ENCODE peak calls at places on chromosome 2, in ten cellular contexts. T is AG09309, O is foreskin fibroblast, U is Peyer's patch, J is astrocyte of the spinal cord, F is bronchial epithelial cell, A is progenitor cell of endocrine pancreas, B is adrenal gland, P is hepatocyte, V is lower lobe of right lung. D is an unnamed sample.

GRCh38 chr2:40512246-40512645 is 60.4 kb upstream of the SLC8A1 start:
- DNase-seq in T (no peak), O (no peak), U (no peak), J (no peak), F (no peak), A (no peak), B (no peak), P (no peak), V (no peak), D (no peak)

GRCh38 chr2:43032248-43032893 is 194.0 kb downstream of the ZFP36L2 start:
- DNase-seq in T (no peak), O (no peak), U (no peak), J (no peak), F (peak), A (no peak), B (peak), P (peak), V (no peak), D (no peak)

GRCh38 chr2:44118257-44118656 is 50.4 kb upstream of the PPM1B start:
- DNase-seq in T (no peak), O (peak), U (no peak), J (no peak), F (no peak), A (no peak), B (no peak), P (no peak), V (no peak), D (no peak)

GRCh38 chr2:186135697-186136096 is 350.4 kb upstream of the ZC3H15 start:
- DNase-seq in T (peak), O (no peak), U (no peak), J (peak), F (peak), A (no peak), B (no peak), P (no peak), V (no peak), D (no peak)

GRCh38 chr2:182826051-182826450 is 40.4 kb downstream of the FRZB start:
- DNase-seq in T (no peak), O (no peak), U (no peak), J (no peak), F (no peak), A (no peak), B (no peak), P (no peak), V (no peak), D (no peak)

GRCh38 chr2:96762529-96763253 is 2.0 kb downstream of the CNNM4 start:
- DNase-seq in T (no peak), O (no peak), U (no peak), J (peak), F (peak), A (no peak), B (no peak), P (no peak), V (no peak), D (no peak)

GRCh38 chr2:78682781-78683180 is 342.7 kb upstream of the REG3G start:
- DNase-seq in T (no peak), O (no peak), U (no peak), J (no peak), F (no peak), A (no peak), B (no peak), P (no peak), V (no peak), D (no peak)

GRCh38 chr2:24015562-24016375 is 5.9 kb downstream of the MFSD2B start:
- DNase-seq in T (peak), O (peak), U (no peak), J (peak), F (peak), A (no peak), B (no peak), P (peak), V (no peak), D (no peak)

GRCh38 chr2:172561270-172561669 is 5.4 kb downstream of the PDK1 start:
- DNase-seq in T (no peak), O (no peak), U (no peak), J (no peak), F (no peak), A (no peak), B (no peak), P (no peak), V (no peak), D (no peak)

DNA sequence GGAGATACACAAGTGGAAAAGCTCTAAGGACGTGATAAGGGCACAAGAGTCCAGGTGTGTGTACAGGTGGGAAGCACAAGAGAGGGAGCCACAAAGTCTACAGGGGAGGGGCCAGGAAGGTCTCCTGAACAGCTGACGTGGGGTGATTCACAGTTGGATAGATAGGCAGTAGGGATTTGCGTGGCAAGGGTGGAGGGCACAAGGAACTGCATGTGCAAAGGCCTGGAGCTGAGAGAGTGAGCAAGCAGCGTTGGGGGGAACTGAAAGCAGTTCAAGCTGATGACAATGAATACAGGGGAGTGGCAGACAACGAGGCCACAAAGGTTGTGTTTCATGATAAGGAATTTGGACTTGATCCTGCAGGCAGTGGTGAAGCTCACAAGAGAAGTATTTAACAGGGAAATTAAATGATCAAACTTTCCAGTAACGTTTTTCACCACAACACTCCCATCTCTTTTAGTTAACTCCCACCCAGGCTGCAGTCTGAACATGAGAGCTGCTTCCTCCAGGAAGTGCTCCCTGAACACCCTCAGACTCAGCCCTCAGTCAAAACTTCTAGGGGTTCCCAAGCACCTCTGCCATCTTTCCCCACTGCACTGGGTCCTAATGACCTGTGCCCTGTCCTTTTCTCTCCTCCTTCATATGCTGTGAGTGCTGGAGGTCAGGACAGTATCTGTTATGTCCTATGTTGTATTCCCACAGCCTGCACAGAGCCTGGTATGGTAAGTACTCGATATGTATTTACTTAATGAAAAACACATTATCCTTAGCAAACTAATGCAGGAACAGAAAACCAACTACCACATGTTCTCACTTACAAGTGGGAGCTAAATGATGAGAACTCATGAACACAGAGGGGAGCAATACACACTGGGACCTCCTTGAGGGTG is 49.0 kb upstream of the ASPRV1 start:
- DNase-seq in T (no peak), O (no peak), U (no peak), J (no peak), F (peak), A (no peak), B (peak), P (peak), V (peak), D (no peak)
- TF ChIP-seq CTCF in T (no peak), O (no peak), U (peak), J (no peak), F (no peak), A (no peak), B (no peak), P (no peak), V (no peak), D (no peak)

GRCh38 chr2:113720167-113720566 is 36.3 kb downstream of the SLC35F5 start:
- DNase-seq in T (no peak), O (no peak), U (no peak), J (no peak), F (peak), A (no peak), B (no peak), P (no peak), V (no peak), D (no peak)
- TF ChIP-seq CTCF in T (peak), O (peak), U (peak), J (peak), F (no peak), A (peak), B (peak), P (peak), V (peak), D (peak)

DNA sequence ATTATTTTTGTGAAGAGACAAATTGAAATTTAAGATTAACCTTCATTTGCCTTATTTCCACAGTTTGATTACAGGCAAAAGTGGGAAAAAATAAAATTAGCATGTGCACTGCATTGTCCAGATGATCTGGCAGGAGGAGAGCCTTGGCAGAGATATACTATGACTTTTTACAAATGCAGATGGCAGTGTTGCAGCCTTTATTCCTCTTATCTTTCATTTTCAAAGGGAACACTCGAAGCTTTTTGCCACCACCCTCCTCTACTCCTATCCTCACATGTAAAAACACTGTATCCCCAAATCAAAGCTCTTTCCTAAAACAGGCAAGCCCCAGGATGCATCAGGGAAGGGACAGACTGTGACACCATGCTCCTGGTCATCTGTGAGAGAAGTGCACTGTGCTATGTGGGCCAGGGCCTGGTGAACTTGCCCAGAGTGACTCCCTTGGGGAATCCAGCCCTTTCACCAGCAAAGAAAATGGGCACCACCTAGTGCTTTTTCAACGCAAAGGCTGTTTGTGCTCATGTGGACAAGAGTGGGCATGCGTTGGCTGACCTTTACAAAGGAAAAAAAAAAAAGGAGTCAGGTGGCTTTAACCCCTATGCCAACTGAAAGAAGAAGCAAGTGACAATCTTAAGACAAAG is 74.7 kb upstream of the ETAA1 start:
- DNase-seq in T (no peak), O (peak), U (no peak), J (peak), F (peak), A (peak), B (peak), P (peak), V (no peak), D (peak)
- TF ChIP-seq CTCF in T (peak), O (peak), U (peak), J (peak), F (peak), A (peak), B (peak), P (peak), V (peak), D (no peak)

GRCh38 chr2:242017086-242017485 is 147.6 kb downstream of the RTP5 start:
- DNase-seq in T (no peak), O (no peak), U (no peak), J (no peak), F (no peak), A (no peak), B (no peak), P (no peak), V (no peak), D (no peak)

GRCh38 chr2:242019344-242019743 is 149.8 kb downstream of the RTP5 start:
- DNase-seq in T (no peak), O (no peak), U (no peak), J (no peak), F (no peak), A (no peak), B (no peak), P (no peak), V (no peak), D (no peak)

GRCh38 chr2:242022550-242023290 is 153.2 kb downstream of the RTP5 start:
- DNase-seq in T (no peak), O (no peak), U (no peak), J (no peak), F (no peak), A (no peak), B (no peak), P (no peak), V (no peak), D (no peak)

GRCh38 chr2:242024751-242025355 is 155.3 kb downstream of the RTP5 start:
- DNase-seq in T (no peak), O (no peak), U (no peak), J (no peak), F (no peak), A (no peak), B (no peak), P (no peak), V (no peak), D (no peak)

GRCh38 chr2:242020196-242021004 is 150.9 kb downstream of the RTP5 start:
- DNase-seq in T (no peak), O (peak), U (no peak), J (peak), F (no peak), A (no peak), B (no peak), P (peak), V (peak), D (no peak)
- TF ChIP-seq CTCF in T (no peak), O (peak), U (peak), J (peak), F (no peak), A (no peak), B (no peak), P (peak), V (no peak), D (no peak)